ENCODE peak calls at places on chromosomes 6 and 20, in four cellular contexts. One of them, this sample, is unnamed.

GRCh38 chr6:35036059-35036827 is 104.9 kb downstream of the TCP11 start:
- DNase-seq in cardiac fibroblast: no peak
- DNase-seq in tibial nerve: no peak
- DNase-seq in keratinocyte: no peak
- DNase-seq in this sample: no peak

GRCh38 chr6:110353420-110353819 is 4.7 kb downstream of the METTL24 start:
- DNase-seq in cardiac fibroblast: no peak
- DNase-seq in tibial nerve: no peak
- DNase-seq in keratinocyte: no peak
- DNase-seq in this sample: no peak

GRCh38 chr6:39224523-39225182 is 4.6 kb downstream of the KCNK5 start:
- DNase-seq in cardiac fibroblast: no peak
- DNase-seq in tibial nerve: no peak
- DNase-seq in keratinocyte: no peak
- DNase-seq in this sample: no peak

GRCh38 chr6:149614352-149614751 is 34.2 kb downstream of the KATNA1 start:
- DNase-seq in cardiac fibroblast: peak
- DNase-seq in tibial nerve: no peak
- DNase-seq in keratinocyte: peak
- DNase-seq in this sample: peak

GRCh38 chr6:71294121-71294523 is 5.5 kb downstream of the OGFRL1 start:
- DNase-seq in cardiac fibroblast: peak
- DNase-seq in tibial nerve: no peak
- DNase-seq in keratinocyte: no peak
- DNase-seq in this sample: peak

GRCh38 chr20:35039146-35039545 is 53.5 kb downstream of the TRPC4AP start:
- DNase-seq in cardiac fibroblast: no peak
- DNase-seq in tibial nerve: no peak
- DNase-seq in keratinocyte: no peak
- DNase-seq in this sample: no peak

GRCh38 chr6:162443101-162443500 is 284.5 kb downstream of the PRKN start:
- DNase-seq in cardiac fibroblast: no peak
- DNase-seq in tibial nerve: no peak
- DNase-seq in keratinocyte: no peak
- DNase-seq in this sample: no peak

GRCh38 chr6:26243132-26243531 is 121.9 kb upstream of the BTN3A2 start:
- DNase-seq in cardiac fibroblast: no peak
- DNase-seq in tibial nerve: no peak
- DNase-seq in keratinocyte: no peak
- DNase-seq in this sample: no peak

GRCh38 chr20:30503992-30504570 is 753.4 kb upstream of the DEFB115 start:
- DNase-seq in cardiac fibroblast: no peak
- DNase-seq in tibial nerve: no peak
- DNase-seq in keratinocyte: no peak
- DNase-seq in this sample: no peak

GRCh38 chr6:21593927-21594421 is 423 bp downstream of the SOX4 start:
- DNase-seq in cardiac fibroblast: peak
- DNase-seq in tibial nerve: peak
- DNase-seq in keratinocyte: no peak
- DNase-seq in this sample: peak

GRCh38 chr20:5833309-5833941 is 83.2 kb downstream of the SHLD1 start:
- DNase-seq in cardiac fibroblast: no peak
- DNase-seq in tibial nerve: no peak
- DNase-seq in keratinocyte: no peak
- DNase-seq in this sample: peak

GRCh38 chr20:47489448-47489872 is 12.2 kb upstream of the NCOA3 start:
- DNase-seq in cardiac fibroblast: no peak
- DNase-seq in tibial nerve: no peak
- DNase-seq in keratinocyte: no peak
- DNase-seq in this sample: no peak

GRCh38 chr6:141988954-141989705 is 143.6 kb upstream of the GJE1 start:
- DNase-seq in cardiac fibroblast: peak
- DNase-seq in tibial nerve: no peak
- DNase-seq in keratinocyte: no peak
- DNase-seq in this sample: peak

GRCh38 chr6:30321692-30322388 is 4.9 kb upstream of the TRIM39 start:
- DNase-seq in cardiac fibroblast: no peak
- DNase-seq in tibial nerve: no peak
- DNase-seq in keratinocyte: no peak
- DNase-seq in this sample: peak

GRCh38 chr20:25372584-25373336 is 17.9 kb downstream of the ABHD12 start:
- DNase-seq in cardiac fibroblast: peak
- DNase-seq in tibial nerve: no peak
- DNase-seq in keratinocyte: peak
- DNase-seq in this sample: peak

GRCh38 chr6:33944686-33945411 is 141.0 kb upstream of the MLN start:
- DNase-seq in cardiac fibroblast: no peak
- DNase-seq in tibial nerve: no peak
- DNase-seq in keratinocyte: no peak
- DNase-seq in this sample: no peak

DNA sequence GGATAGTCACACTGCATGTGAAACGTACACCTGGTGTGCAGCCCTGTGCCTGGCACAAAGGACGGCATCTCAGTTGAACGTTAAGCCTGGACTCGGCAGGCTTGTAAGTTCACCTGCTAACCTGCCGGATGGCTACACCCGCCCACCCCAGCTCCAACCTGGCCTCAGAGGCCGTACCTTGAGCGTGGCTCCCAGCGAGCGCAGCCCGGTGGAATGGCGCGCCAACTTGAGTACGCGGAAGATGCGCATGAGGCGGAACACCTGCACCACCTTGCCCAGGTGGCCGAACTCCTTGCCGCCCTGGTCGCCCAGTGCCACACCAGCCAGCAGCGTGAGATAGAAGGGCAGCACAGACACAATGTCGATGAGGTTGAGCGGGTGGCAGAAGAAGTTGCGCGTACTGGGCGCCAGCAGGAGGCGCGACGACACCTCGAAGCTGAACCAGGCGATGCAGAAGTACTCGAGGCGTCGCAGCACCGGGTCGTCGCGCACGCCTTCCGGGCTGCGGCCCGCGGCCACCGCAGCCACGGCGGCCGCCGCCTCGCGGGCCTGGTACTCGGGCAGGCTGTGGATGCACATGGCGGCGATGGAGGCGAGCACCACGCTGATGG is 3.3 kb downstream of the KCNS1 start:
- DNase-seq in cardiac fibroblast: peak
- DNase-seq in tibial nerve: no peak
- DNase-seq in keratinocyte: no peak
- DNase-seq in this sample: peak
- TF ChIP-seq CTCF in cardiac fibroblast: peak
- TF ChIP-seq CTCF in tibial nerve: peak
- TF ChIP-seq CTCF in keratinocyte: no peak
- TF ChIP-seq CTCF in this sample: no peak

GRCh38 chr6:106509420-106510089 is 119.7 kb downstream of the RTN4IP1 start:
- DNase-seq in cardiac fibroblast: peak
- DNase-seq in tibial nerve: no peak
- DNase-seq in keratinocyte: no peak
- DNase-seq in this sample: no peak
- TF ChIP-seq CTCF in cardiac fibroblast: peak
- TF ChIP-seq CTCF in tibial nerve: no peak
- TF ChIP-seq CTCF in keratinocyte: no peak
- TF ChIP-seq CTCF in this sample: no peak

GRCh38 chr6:43877463-43878126 is 107.6 kb downstream of the VEGFA start:
- DNase-seq in cardiac fibroblast: no peak
- DNase-seq in tibial nerve: no peak
- DNase-seq in keratinocyte: no peak
- DNase-seq in this sample: peak
- TF ChIP-seq CTCF in cardiac fibroblast: no peak
- TF ChIP-seq CTCF in tibial nerve: no peak
- TF ChIP-seq CTCF in keratinocyte: no peak
- TF ChIP-seq CTCF in this sample: no peak

GRCh38 chr20:21493049-21493448 is 20.8 kb downstream of the NKX2-2 start:
- DNase-seq in cardiac fibroblast: no peak
- DNase-seq in tibial nerve: no peak
- DNase-seq in keratinocyte: no peak
- DNase-seq in this sample: no peak

GRCh38 chr20:21490105-21490504 is 23.8 kb downstream of the NKX2-2 start:
- DNase-seq in cardiac fibroblast: no peak
- DNase-seq in tibial nerve: no peak
- DNase-seq in keratinocyte: no peak
- DNase-seq in this sample: no peak
- TF ChIP-seq CTCF in cardiac fibroblast: peak
- TF ChIP-seq CTCF in tibial nerve: no peak
- TF ChIP-seq CTCF in keratinocyte: peak
- TF ChIP-seq CTCF in this sample: peak

GRCh38 chr20:9359561-9360308 is 154.7 kb upstream of the LAMP5 start:
- DNase-seq in cardiac fibroblast: peak
- DNase-seq in tibial nerve: peak
- DNase-seq in keratinocyte: no peak
- DNase-seq in this sample: peak
- TF ChIP-seq CTCF in cardiac fibroblast: peak
- TF ChIP-seq CTCF in tibial nerve: peak
- TF ChIP-seq CTCF in keratinocyte: no peak
- TF ChIP-seq CTCF in this sample: peak

GRCh38 chr6:132792510-132792909 is 5.9 kb downstream of the SLC18B1 start:
- DNase-seq in cardiac fibroblast: no peak
- DNase-seq in tibial nerve: peak
- DNase-seq in keratinocyte: no peak
- DNase-seq in this sample: no peak
- TF ChIP-seq CTCF in cardiac fibroblast: no peak
- TF ChIP-seq CTCF in tibial nerve: no peak
- TF ChIP-seq CTCF in keratinocyte: no peak
- TF ChIP-seq CTCF in this sample: no peak

DNA sequence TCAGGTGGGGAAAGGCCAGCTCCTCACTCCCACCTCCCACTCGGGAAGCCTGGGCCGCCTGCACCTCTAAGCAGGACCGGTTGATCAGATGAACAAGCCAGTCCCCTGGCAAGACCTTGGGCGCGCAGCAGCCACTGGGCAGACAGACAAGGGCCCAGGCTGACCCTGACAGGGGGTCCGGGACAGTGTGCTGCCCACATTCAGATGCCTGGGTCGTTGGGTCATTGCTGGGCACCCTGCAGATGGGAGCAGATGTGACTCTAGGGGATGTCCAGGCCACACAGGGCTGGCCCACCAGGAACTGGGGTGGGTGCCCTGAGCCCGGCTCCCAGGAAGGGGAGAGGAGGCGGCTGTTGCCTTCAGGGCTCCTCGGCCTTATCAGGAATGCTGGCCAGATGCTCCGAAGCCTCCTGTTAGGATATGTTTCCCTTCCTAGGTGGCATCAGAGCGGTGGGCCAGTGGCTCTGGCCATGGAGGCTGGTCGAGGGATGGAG is 17.3 kb upstream of the FRMD1 start:
- DNase-seq in cardiac fibroblast: no peak
- DNase-seq in tibial nerve: no peak
- DNase-seq in keratinocyte: no peak
- DNase-seq in this sample: peak
- TF ChIP-seq CTCF in cardiac fibroblast: no peak
- TF ChIP-seq CTCF in tibial nerve: no peak
- TF ChIP-seq CTCF in keratinocyte: no peak
- TF ChIP-seq CTCF in this sample: no peak

GRCh38 chr6:16872543-16873230 is 111.4 kb upstream of the ATXN1 start:
- DNase-seq in cardiac fibroblast: no peak
- DNase-seq in tibial nerve: no peak
- DNase-seq in keratinocyte: no peak
- DNase-seq in this sample: peak
- TF ChIP-seq CTCF in cardiac fibroblast: no peak
- TF ChIP-seq CTCF in tibial nerve: no peak
- TF ChIP-seq CTCF in keratinocyte: peak
- TF ChIP-seq CTCF in this sample: no peak

GRCh38 chr20:37458761-37459160 is 62.3 kb upstream of the NNAT start:
- DNase-seq in cardiac fibroblast: no peak
- DNase-seq in tibial nerve: no peak
- DNase-seq in keratinocyte: no peak
- DNase-seq in this sample: no peak

GRCh38 chr20:37464173-37464572 is 56.9 kb upstream of the NNAT start:
- DNase-seq in cardiac fibroblast: no peak
- DNase-seq in tibial nerve: no peak
- DNase-seq in keratinocyte: no peak
- DNase-seq in this sample: no peak

GRCh38 chr20:37463726-37464125 is 57.3 kb upstream of the NNAT start:
- DNase-seq in cardiac fibroblast: no peak
- DNase-seq in tibial nerve: no peak
- DNase-seq in keratinocyte: no peak
- DNase-seq in this sample: no peak

GRCh38 chr20:37464611-37465010 is 56.4 kb upstream of the NNAT start:
- DNase-seq in cardiac fibroblast: no peak
- DNase-seq in tibial nerve: no peak
- DNase-seq in keratinocyte: no peak
- DNase-seq in this sample: no peak

GRCh38 chr20:37461376-37461775 is 59.7 kb upstream of the NNAT start:
- DNase-seq in cardiac fibroblast: no peak
- DNase-seq in tibial nerve: no peak
- DNase-seq in keratinocyte: no peak
- DNase-seq in this sample: no peak
- TF ChIP-seq CTCF in cardiac fibroblast: no peak
- TF ChIP-seq CTCF in tibial nerve: no peak
- TF ChIP-seq CTCF in keratinocyte: no peak
- TF ChIP-seq CTCF in this sample: no peak